ENCODE peak calls at places on chromosomes 7 and 10, in seven cellular contexts. S, Z, G, O, Q, B and U are unnamed samples.

GRCh38 chr7:94355389-94355788 is 39.3 kb upstream of the COL1A2 start:
- DNase-seq in S (peak), Z (no peak), G (no peak), O (no peak), Q (no peak), B (no peak), U (no peak)

GRCh38 chr7:154186811-154187210 is 134.6 kb downstream of the DPP6 start:
- DNase-seq in S (no peak), Z (no peak), G (no peak), O (no peak), Q (no peak), B (no peak), U (no peak)

GRCh38 chr7:1349351-1349761 is 109.9 kb downstream of the MICALL2 start:
- DNase-seq in S (no peak), Z (no peak), G (no peak), O (peak), Q (peak), B (no peak), U (no peak)

GRCh38 chr10:70145666-70146488 is 623 bp downstream of the TYSND1 start:
- DNase-seq in S (peak), Z (peak), G (peak), O (peak), Q (peak), B (peak), U (peak)

GRCh38 chr10:92010026-92010713 is 86.6 kb downstream of the BTAF1 start:
- DNase-seq in S (no peak), Z (no peak), G (no peak), O (no peak), Q (no peak), B (no peak), U (no peak)

GRCh38 chr10:133129151-133129853 is 30.7 kb upstream of the KNDC1 start:
- DNase-seq in S (no peak), Z (no peak), G (no peak), O (peak), Q (no peak), B (no peak), U (no peak)

GRCh38 chr7:96300981-96301380 is 20.9 kb downstream of the SLC25A13 start:
- DNase-seq in S (no peak), Z (no peak), G (no peak), O (no peak), Q (no peak), B (no peak), U (no peak)

GRCh38 chr10:48384699-48384982 is 78.2 kb downstream of the MAPK8 start:
- DNase-seq in S (no peak), Z (no peak), G (no peak), O (no peak), Q (no peak), B (no peak), U (no peak)

GRCh38 chr7:22182139-22182538 is 174.8 kb downstream of the RAPGEF5 start:
- DNase-seq in S (no peak), Z (no peak), G (no peak), O (no peak), Q (no peak), B (no peak), U (no peak)

GRCh38 chr7:83649701-83650100 is 762 bp upstream of the SEMA3E start:
- DNase-seq in S (no peak), Z (no peak), G (no peak), O (no peak), Q (no peak), B (no peak), U (no peak)

GRCh38 chr10:97880109-97880508 is 30.5 kb downstream of the GOLGA7B start:
- DNase-seq in S (no peak), Z (no peak), G (no peak), O (no peak), Q (no peak), B (no peak), U (no peak)

GRCh38 chr10:27745719-27746363 is at the start of gene MKX:
- DNase-seq in S (peak), Z (peak), G (no peak), O (peak), Q (peak), B (peak), U (no peak)

GRCh38 chr10:24008164-24009066 is 200.5 kb upstream of the KIAA1217 start:
- DNase-seq in S (peak), Z (peak), G (no peak), O (no peak), Q (no peak), B (no peak), U (peak)

GRCh38 chr7:50957427-50957826 is 174.7 kb upstream of the GRB10 start:
- DNase-seq in S (no peak), Z (no peak), G (no peak), O (no peak), Q (no peak), B (no peak), U (no peak)

GRCh38 chr10:127441350-127442219 is 107.5 kb upstream of the NPS start:
- DNase-seq in S (no peak), Z (no peak), G (no peak), O (no peak), Q (no peak), B (peak), U (no peak)

GRCh38 chr10:59099536-59099935 is 76.9 kb upstream of the PHYHIPL start:
- DNase-seq in S (peak), Z (no peak), G (no peak), O (no peak), Q (no peak), B (no peak), U (peak)

GRCh38 chr10:51403522-51403921 is 295.9 kb downstream of the CSTF2T start:
- DNase-seq in S (no peak), Z (no peak), G (no peak), O (no peak), Q (no peak), B (no peak), U (no peak)

GRCh38 chr7:114650491-114650890 is 235.9 kb downstream of the FOXP2 start:
- DNase-seq in S (no peak), Z (no peak), G (no peak), O (no peak), Q (no peak), B (no peak), U (no peak)

GRCh38 chr10:79007843-79008319 is 60.9 kb upstream of the ZMIZ1 start:
- DNase-seq in S (peak), Z (no peak), G (peak), O (no peak), Q (no peak), B (peak), U (peak)

GRCh38 chr7:16644624-16644986 is 949 bp downstream of the ANKMY2 start:
- DNase-seq in S (peak), Z (peak), G (peak), O (peak), Q (peak), B (peak), U (peak)

GRCh38 chr10:101043356-101043707 is 12.3 kb downstream of the SFXN3 start:
- DNase-seq in S (no peak), Z (no peak), G (no peak), O (no peak), Q (no peak), B (no peak), U (peak)

GRCh38 chr10:63164045-63164722 is 31.1 kb downstream of the NRBF2 start:
- DNase-seq in S (peak), Z (no peak), G (no peak), O (no peak), Q (no peak), B (peak), U (no peak)

GRCh38 chr7:47474937-47475879 is 106.7 kb downstream of the TNS3 start:
- DNase-seq in S (peak), Z (peak), G (peak), O (peak), Q (peak), B (peak), U (peak)

GRCh38 chr10:58660577-58661255 is 148.0 kb downstream of the BICC1 start:
- DNase-seq in S (no peak), Z (peak), G (no peak), O (no peak), Q (no peak), B (no peak), U (peak)

GRCh38 chr10:131218811-131219583 is 92.5 kb downstream of the TCERG1L start:
- DNase-seq in S (no peak), Z (no peak), G (no peak), O (peak), Q (no peak), B (no peak), U (no peak)

GRCh38 chr10:126558881-126559280 is 111.6 kb downstream of the C10orf90 start:
- DNase-seq in S (no peak), Z (no peak), G (no peak), O (no peak), Q (no peak), B (no peak), U (no peak)

GRCh38 chr10:17216217-17216900 is 11.7 kb upstream of the VIM start:
- DNase-seq in S (peak), Z (peak), G (no peak), O (peak), Q (no peak), B (peak), U (peak)

DNA sequence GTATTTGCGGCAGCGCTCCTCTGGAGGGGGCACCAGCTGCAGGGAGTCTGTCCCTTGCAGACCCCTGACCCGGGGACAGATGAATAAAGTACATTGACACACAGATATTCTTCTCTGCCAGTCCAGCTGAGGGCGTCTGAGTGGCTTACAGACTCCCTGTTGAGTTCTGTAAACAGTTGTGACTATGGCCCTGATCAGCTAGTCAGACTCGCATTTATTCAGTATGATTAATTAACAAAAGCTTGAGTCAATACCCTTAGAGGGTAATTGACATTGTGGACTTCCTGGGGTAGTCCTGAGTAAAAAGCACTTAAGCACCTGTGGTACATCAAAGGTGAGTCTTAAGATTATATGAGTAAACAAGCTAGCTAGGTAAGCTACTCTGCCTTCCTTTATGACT is 21.0 kb downstream of the ANKRD30A start:
- DNase-seq in S (no peak), Z (no peak), G (no peak), O (no peak), Q (no peak), B (no peak), U (no peak)
- TF ChIP-seq CTCF in S (no peak), Z (no peak), G (no peak), O (no peak), Q (no peak), B (no peak), U (no peak)

DNA sequence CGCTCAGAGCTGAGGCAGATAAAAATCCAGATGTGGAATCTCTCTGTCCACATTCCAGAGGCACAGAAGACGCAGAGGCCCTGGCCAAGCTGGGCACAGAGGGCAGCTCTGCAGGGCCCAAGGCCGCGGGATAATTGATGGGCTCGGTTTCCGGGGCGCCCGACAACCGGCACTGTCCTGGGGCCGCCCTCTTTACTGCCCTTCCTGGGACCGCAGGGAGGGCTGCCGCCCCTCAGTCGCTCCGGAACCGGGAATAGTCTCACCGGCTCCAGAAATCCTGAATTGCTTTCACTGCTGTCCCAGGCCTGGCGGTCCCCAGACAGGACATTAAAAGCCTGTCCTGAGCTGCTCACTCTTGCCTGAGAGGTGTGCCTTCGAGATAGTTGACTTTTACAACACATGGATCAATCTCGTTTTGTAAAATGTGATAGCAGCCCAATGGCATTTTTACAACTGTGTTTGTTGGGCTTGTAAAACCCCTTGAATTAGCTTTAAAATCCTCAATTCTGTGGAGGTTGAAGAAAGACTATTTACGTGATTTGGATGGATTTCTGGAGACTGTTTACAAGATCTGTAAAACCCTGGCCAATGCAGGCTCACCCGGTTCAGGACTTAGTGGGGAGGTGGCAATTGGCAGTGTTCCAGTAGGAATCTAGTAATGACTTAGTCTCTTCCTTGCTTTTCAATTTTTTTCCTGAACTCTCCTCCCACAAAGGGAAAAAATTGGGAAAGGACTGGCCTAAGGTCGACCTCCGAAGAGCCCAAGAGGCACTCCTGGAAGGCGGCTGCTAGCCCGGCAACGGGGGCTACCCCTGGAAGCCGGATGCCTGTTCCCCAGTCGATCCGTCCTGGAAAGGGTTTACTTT is 1.4 kb upstream of the HOXA6 start:
- DNase-seq in S (peak), Z (no peak), G (no peak), O (no peak), Q (no peak), B (peak), U (no peak)
- H3K4me3 ChIP-seq in S (peak), Z (peak), G (peak), O (peak), Q (peak), B (no peak), U (no peak)

GRCh38 chr7:107150375-107151073 is 18.3 kb upstream of the HBP1 start:
- DNase-seq in S (peak), Z (peak), G (peak), O (peak), Q (no peak), B (peak), U (peak)
- TF ChIP-seq CTCF in S (peak), Z (peak), G (peak), O (peak), Q (peak), B (peak), U (peak)

GRCh38 chr7:155963356-155963755 is 151.1 kb upstream of the SHH start:
- DNase-seq in S (no peak), Z (no peak), G (no peak), O (no peak), Q (no peak), B (no peak), U (no peak)

GRCh38 chr7:155962968-155963300 is 150.7 kb upstream of the SHH start:
- DNase-seq in S (no peak), Z (no peak), G (no peak), O (no peak), Q (no peak), B (no peak), U (no peak)

GRCh38 chr7:155963771-155964195 is 151.5 kb upstream of the SHH start:
- DNase-seq in S (no peak), Z (no peak), G (no peak), O (no peak), Q (no peak), B (no peak), U (no peak)

GRCh38 chr7:155961241-155962190 is 149.3 kb upstream of the SHH start:
- DNase-seq in S (no peak), Z (peak), G (no peak), O (peak), Q (no peak), B (peak), U (no peak)

GRCh38 chr7:155962191-155962967 is 150.1 kb upstream of the SHH start:
- DNase-seq in S (peak), Z (peak), G (no peak), O (no peak), Q (no peak), B (no peak), U (no peak)
- H3K4me3 ChIP-seq in S (no peak), Z (no peak), G (no peak), O (no peak), Q (no peak), B (no peak), U (no peak)

DNA sequence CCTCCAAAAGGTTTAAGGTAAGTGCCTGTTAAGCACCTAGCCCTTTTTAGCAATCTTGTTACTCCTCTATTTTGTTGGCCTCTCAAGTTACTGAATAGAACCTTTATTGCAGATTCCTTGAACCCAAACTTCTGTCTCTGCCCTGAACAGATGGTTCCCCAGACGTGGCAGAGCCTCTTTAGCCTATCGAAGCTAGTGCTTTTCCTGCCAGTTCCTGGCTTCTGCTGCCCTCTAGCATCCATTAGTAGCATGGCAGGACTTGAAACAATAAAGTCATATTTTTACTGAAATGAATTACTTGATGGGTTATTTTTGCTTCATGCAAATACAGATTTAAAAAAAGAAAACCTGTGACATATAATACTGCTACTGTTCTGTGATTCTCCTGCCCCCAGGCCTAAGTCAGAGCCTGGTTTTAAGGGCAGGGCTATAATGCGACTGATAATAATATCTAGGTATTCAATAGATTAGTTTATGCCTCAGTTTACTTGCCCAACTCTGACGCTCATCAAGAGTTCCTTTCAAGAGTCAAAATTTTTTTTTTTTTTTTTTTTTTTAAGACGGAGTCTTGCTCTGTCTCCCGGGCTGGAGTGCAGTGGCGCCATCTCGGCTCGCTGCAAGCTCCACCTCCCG is 84.3 kb upstream of the PHF14 start:
- DNase-seq in S (peak), Z (peak), G (no peak), O (no peak), Q (no peak), B (peak), U (peak)
- TF ChIP-seq CTCF in S (peak), Z (peak), G (peak), O (peak), Q (peak), B (peak), U (peak)

GRCh38 chr7:44845476-44845875 is 2.4 kb downstream of the H2AZ2 start:
- DNase-seq in S (no peak), Z (peak), G (no peak), O (no peak), Q (no peak), B (no peak), U (no peak)
- H3K4me3 ChIP-seq in S (peak), Z (no peak), G (no peak), O (no peak), Q (no peak), B (no peak), U (peak)

GRCh38 chr10:75911426-75911825 is 480.0 kb downstream of the LRMDA start:
- DNase-seq in S (no peak), Z (no peak), G (no peak), O (no peak), Q (no peak), B (no peak), U (no peak)

GRCh38 chr10:75904499-75905283 is 473.3 kb downstream of the LRMDA start:
- DNase-seq in S (no peak), Z (no peak), G (no peak), O (no peak), Q (no peak), B (peak), U (no peak)

DNA sequence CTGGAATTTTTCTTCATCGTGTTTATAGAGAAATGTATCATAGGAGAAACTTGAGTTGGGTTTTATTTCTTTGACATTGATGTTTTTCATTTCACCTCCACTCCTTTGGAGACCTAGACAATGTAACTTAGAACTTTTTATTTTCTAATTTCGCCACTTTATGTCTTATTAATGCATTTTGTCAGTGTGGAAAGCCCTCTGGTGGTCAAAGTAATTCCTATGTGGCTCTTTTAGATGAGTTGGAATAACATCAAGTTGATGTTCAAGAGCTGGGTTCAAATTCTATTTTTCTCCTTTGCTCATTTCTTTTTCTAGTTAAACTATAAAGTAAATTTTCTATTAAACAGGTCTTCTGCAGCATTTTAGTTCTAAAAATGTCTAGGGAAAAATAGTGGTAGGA is 478.6 kb downstream of the LRMDA start:
- DNase-seq in S (peak), Z (peak), G (peak), O (no peak), Q (no peak), B (peak), U (peak)
- TF ChIP-seq CTCF in S (peak), Z (peak), G (peak), O (peak), Q (no peak), B (peak), U (peak)

GRCh38 chr10:112794201-112794600 is 155.8 kb upstream of the TCF7L2 start:
- DNase-seq in S (no peak), Z (no peak), G (no peak), O (no peak), Q (no peak), B (no peak), U (no peak)
- H3K4me3 ChIP-seq in S (no peak), Z (no peak), G (no peak), O (no peak), Q (no peak), B (no peak), U (no peak)

GRCh38 chr10:49778197-49778596 is 16.1 kb upstream of the OGDHL start:
- DNase-seq in S (no peak), Z (no peak), G (no peak), O (no peak), Q (no peak), B (no peak), U (no peak)

GRCh38 chr10:49784631-49785030 is 22.5 kb upstream of the OGDHL start:
- DNase-seq in S (no peak), Z (no peak), G (no peak), O (no peak), Q (no peak), B (no peak), U (no peak)

GRCh38 chr10:49781247-49781646 is 19.1 kb upstream of the OGDHL start:
- DNase-seq in S (peak), Z (peak), G (no peak), O (no peak), Q (no peak), B (no peak), U (peak)

GRCh38 chr10:49783645-49784044 is 21.5 kb upstream of the OGDHL start:
- DNase-seq in S (no peak), Z (no peak), G (no peak), O (no peak), Q (no peak), B (no peak), U (no peak)
- TF ChIP-seq CTCF in S (no peak), Z (no peak), G (no peak), O (no peak), Q (no peak), B (no peak), U (no peak)

GRCh38 chr10:60777696-60778213 is 523 bp upstream of the CDK1 start:
- DNase-seq in S (no peak), Z (no peak), G (no peak), O (no peak), Q (no peak), B (no peak), U (no peak)
- H3K4me3 ChIP-seq in S (peak), Z (peak), G (peak), O (peak), Q (peak), B (no peak), U (peak)